ENCODE peak calls at places on chromosome 6, in six cellular contexts. J is HepG2, Q is HCT116, D is K562, T is H1, H is GM12878. E is an unnamed sample.

GRCh38 chr6:7479801-7480266 is 61.6 kb upstream of the DSP start:
- DNase-seq in J (no peak), Q (peak; percentile 51), D (no peak), T (no peak), H (no peak), E (no peak)

GRCh38 chr6:122494665-122495272 is 23.2 kb upstream of the SERINC1 start:
- DNase-seq in J (no peak), Q (no peak), D (no peak), T (no peak), H (no peak), E (no peak)

GRCh38 chr6:32439708-32440214 is at the start of gene HLA-DRA:
- DNase-seq in J (peak; percentile 31), Q (peak; percentile 72), D (peak; percentile 62), T (peak; percentile 51), H (peak; percentile 99), E (no peak)

GRCh38 chr6:20266851-20267608 is 54.8 kb upstream of the MBOAT1 start:
- DNase-seq in J (no peak), Q (peak; percentile 92), D (peak; percentile 55), T (no peak), H (peak; percentile 12), E (no peak)

GRCh38 chr6:149867876-149868640 is 3.9 kb upstream of the LRP11 start:
- DNase-seq in J (peak; percentile 59), Q (no peak), D (peak; percentile 89), T (peak; percentile 70), H (no peak), E (no peak)

GRCh38 chr6:118843685-118844390 is 50.1 kb upstream of the ASF1A start:
- DNase-seq in J (no peak), Q (no peak), D (no peak), T (no peak), H (peak; percentile 69), E (no peak)

GRCh38 chr6:3749390-3749978 is 2.0 kb downstream of the PXDC1 start:
- DNase-seq in J (no peak), Q (no peak), D (peak; percentile 52), T (no peak), H (no peak), E (no peak)

GRCh38 chr6:44004625-44005506 is 122.4 kb downstream of the MRPL14 start:
- DNase-seq in J (no peak), Q (no peak), D (no peak), T (no peak), H (no peak), E (no peak)

GRCh38 chr6:10414766-10415592 is at the start of gene TFAP2A:
- DNase-seq in J (no peak), Q (no peak), D (no peak), T (peak; percentile 78), H (no peak), E (no peak)

GRCh38 chr6:23181301-23182110 is 612.1 kb downstream of the HDGFL1 start:
- DNase-seq in J (no peak), Q (no peak), D (no peak), T (no peak), H (no peak), E (no peak)

GRCh38 chr6:107800564-107801164 is 23.4 kb downstream of the SCML4 start:
- DNase-seq in J (peak; percentile 19), Q (no peak), D (no peak), T (peak; percentile 33), H (no peak), E (no peak)

GRCh38 chr6:77650098-77650663 is 2.7 kb upstream of the MEI4 start:
- DNase-seq in J (no peak), Q (no peak), D (peak; percentile 25), T (peak; percentile 95), H (no peak), E (peak; percentile 64)

GRCh38 chr6:130997061-130997753 is 65.8 kb downstream of the EPB41L2 start:
- DNase-seq in J (no peak), Q (no peak), D (no peak), T (no peak), H (no peak), E (peak; percentile 1)

DNA sequence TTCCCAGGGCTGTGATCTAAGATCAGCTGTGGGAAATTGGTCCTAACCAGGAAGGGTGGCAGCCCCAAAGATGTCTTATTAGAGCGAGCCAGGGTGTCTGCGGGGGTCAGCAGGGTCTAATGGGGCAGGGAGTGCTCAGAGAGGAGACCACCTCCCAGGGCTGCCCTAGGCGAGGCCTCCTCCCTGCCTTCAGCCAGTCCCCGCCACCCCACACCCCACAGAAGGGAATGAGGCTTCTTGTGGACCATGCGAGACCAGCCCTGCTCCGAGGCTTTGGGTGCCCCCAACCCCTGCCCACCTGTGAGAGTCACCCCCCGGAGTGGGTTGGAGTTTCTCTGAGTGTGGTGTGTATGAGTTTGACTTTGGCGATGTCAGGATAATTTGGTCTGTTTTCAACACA is 37.8 kb downstream of the SYNJ2 start:
- DNase-seq in J (no peak), Q (no peak), D (no peak), T (no peak), H (no peak), E (no peak)
- TF ChIP-seq ZNF274 in J (no peak), Q (no peak), D (no peak), T (no peak), H (no peak), E (no peak)

GRCh38 chr6:42259841-42260395 is 42.3 kb upstream of the MRPS10 start:
- DNase-seq in J (no peak), Q (no peak), D (peak; percentile 42), T (no peak), H (no peak), E (no peak)
- H3K4me3 ChIP-seq in J (no peak overlapping the region), Q (peak overlapping the region; percentile 62), D (no peak overlapping the region), T (no peak overlapping the region), H (no peak overlapping the region), E (no peak overlapping the region)

DNA sequence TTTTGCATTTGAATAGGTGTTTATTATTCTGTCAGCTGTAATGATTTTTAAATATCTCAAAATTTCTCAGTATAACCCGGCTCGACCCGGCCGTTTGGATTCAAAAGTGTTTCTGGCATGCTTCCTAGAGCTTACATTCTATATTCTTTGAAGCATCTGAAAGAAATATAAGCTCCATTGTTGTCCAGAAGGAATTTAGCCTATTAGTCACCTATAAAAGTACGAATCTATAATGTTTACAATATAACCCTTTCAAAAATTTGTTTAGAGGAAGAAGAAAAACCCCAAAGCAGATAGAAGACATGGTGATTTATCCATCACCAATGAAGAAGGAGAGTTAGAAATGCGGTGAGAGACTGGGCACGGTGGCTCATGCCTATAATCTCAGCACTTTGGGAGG is 22.3 kb upstream of the HECA start:
- DNase-seq in J (no peak), Q (no peak), D (no peak), T (no peak), H (no peak), E (no peak)
- H3K9ac ChIP-seq in J (no peak overlapping the region), Q (no peak overlapping the region), D (no peak overlapping the region), T (no peak overlapping the region), H (no peak overlapping the region), E (no peak overlapping the region)

DNA sequence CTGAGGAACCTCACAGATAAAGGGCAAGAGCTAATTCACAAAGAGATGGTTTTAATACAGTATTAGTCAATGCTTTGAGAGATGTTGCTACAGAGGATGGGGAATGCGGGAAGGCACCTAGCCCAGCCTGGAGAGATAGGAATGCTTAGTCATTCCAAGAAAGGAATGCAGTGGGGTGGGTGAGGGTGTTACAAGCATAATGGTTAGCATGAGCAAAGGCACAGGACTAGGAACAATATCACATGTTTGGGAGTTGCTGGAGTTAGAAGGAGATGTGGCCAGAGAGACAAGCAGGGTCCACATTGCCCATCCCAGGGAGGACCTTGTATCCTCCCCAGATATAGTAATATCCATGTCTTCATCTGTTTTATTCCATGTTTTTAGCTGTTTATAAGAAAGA is 107.0 kb upstream of the OGFRL1 start:
- DNase-seq in J (peak; percentile 3), Q (peak; percentile 13), D (no peak), T (no peak), H (no peak), E (peak; percentile 62)
- TF ChIP-seq ZNF274 in J (no peak), Q (no peak), D (no peak), T (no peak), H (no peak), E (no peak)